ENCODE peak calls at places on chromosome 6, in seven cellular contexts. One of them, this sample, is unnamed. For H3K4me1, the result is how much of the 10 kb centered on the place peaks cover.

GRCh38 chr6:15218401-15218800 is 27.5 kb upstream of the JARID2 start:
- DNase-seq in GM23248: no peak
- DNase-seq in neuronal stem cell: no peak
- DNase-seq in fibroblast of lung: no peak
- DNase-seq in DND-41: no peak
- DNase-seq in H9: no peak
- DNase-seq in HCT116: no peak
- DNase-seq in this sample: no peak

GRCh38 chr6:140500864-140501263 is 1126.4 kb upstream of the CITED2 start:
- DNase-seq in DND-41: no peak
- DNase-seq in GM23248: no peak
- DNase-seq in neuronal stem cell: no peak
- DNase-seq in fibroblast of lung: no peak
- DNase-seq in HCT116: no peak
- DNase-seq in H9: no peak
- DNase-seq in this sample: no peak

GRCh38 chr6:137867685-137868509 is 838 bp downstream of the TNFAIP3 start:
- DNase-seq in neuronal stem cell: peak
- DNase-seq in GM23248: peak
- DNase-seq in HCT116: no peak
- DNase-seq in fibroblast of lung: no peak
- DNase-seq in H9: peak
- DNase-seq in DND-41: peak
- DNase-seq in this sample: no peak

GRCh38 chr6:165974817-165975216 is 192.8 kb downstream of the TBXT start:
- DNase-seq in HCT116: no peak
- DNase-seq in fibroblast of lung: no peak
- DNase-seq in H9: no peak
- DNase-seq in DND-41: no peak
- DNase-seq in GM23248: no peak
- DNase-seq in neuronal stem cell: no peak
- DNase-seq in this sample: no peak

GRCh38 chr6:27940766-27941165 is 16.3 kb upstream of the OR2B6 start:
- DNase-seq in HCT116: no peak
- DNase-seq in DND-41: no peak
- DNase-seq in GM23248: peak
- DNase-seq in neuronal stem cell: no peak
- DNase-seq in fibroblast of lung: no peak
- DNase-seq in H9: no peak
- DNase-seq in this sample: no peak

GRCh38 chr6:2209226-2209809 is 36.1 kb downstream of the GMDS start:
- DNase-seq in fibroblast of lung: peak
- DNase-seq in HCT116: peak
- DNase-seq in H9: peak
- DNase-seq in GM23248: peak
- DNase-seq in DND-41: peak
- DNase-seq in neuronal stem cell: peak
- DNase-seq in this sample: no peak

GRCh38 chr6:157169186-157169585 is 154.1 kb downstream of the TMEM242 start:
- DNase-seq in fibroblast of lung: peak
- DNase-seq in DND-41: no peak
- DNase-seq in HCT116: no peak
- DNase-seq in GM23248: no peak
- DNase-seq in neuronal stem cell: no peak
- DNase-seq in H9: no peak
- DNase-seq in this sample: no peak

GRCh38 chr6:13165518-13166186 is 162.7 kb downstream of the TBC1D7 start:
- DNase-seq in GM23248: no peak
- DNase-seq in fibroblast of lung: no peak
- DNase-seq in neuronal stem cell: no peak
- DNase-seq in H9: no peak
- DNase-seq in HCT116: no peak
- DNase-seq in DND-41: no peak
- DNase-seq in this sample: no peak

GRCh38 chr6:22828179-22829062 is 259.1 kb downstream of the HDGFL1 start:
- DNase-seq in GM23248: peak
- DNase-seq in HCT116: peak
- DNase-seq in neuronal stem cell: peak
- DNase-seq in H9: peak
- DNase-seq in fibroblast of lung: peak
- DNase-seq in DND-41: peak
- DNase-seq in this sample: peak

GRCh38 chr6:131372535-131372934 is 200.5 kb upstream of the ARG1 start:
- DNase-seq in HCT116: no peak
- DNase-seq in fibroblast of lung: peak
- DNase-seq in H9: no peak
- DNase-seq in GM23248: peak
- DNase-seq in neuronal stem cell: no peak
- DNase-seq in DND-41: no peak
- DNase-seq in this sample: peak

DNA sequence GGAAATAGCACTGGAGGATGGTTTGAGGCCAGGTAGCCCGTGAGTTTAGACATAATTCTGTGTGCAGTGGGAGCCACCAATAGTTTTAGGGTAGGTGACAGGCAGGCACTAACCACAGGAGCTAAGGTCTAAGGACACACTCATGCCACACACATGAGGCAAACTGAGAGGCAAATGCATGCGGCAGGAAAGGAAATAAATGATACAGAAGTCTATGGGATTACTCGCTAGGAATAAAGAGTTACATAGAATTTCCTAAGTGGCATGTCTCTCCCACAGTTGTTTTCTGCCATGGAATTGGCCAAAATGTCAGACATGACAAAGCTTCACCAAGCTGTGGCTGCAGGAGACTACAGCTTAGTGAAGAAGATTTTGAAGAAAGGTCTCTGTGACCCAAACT is 4.9 kb downstream of the ANKRD66 start:
- DNase-seq in DND-41: no peak
- DNase-seq in fibroblast of lung: no peak
- DNase-seq in GM23248: no peak
- DNase-seq in H9: no peak
- DNase-seq in HCT116: no peak
- DNase-seq in neuronal stem cell: no peak
- DNase-seq in this sample: no peak
- H2AFZ ChIP-seq in DND-41: no peak
- H2AFZ ChIP-seq in fibroblast of lung: no peak
- H2AFZ ChIP-seq in GM23248: no peak
- H2AFZ ChIP-seq in H9: no peak
- H2AFZ ChIP-seq in HCT116: no peak
- H2AFZ ChIP-seq in neuronal stem cell: no peak
- H2AFZ ChIP-seq in this sample: no peak

DNA sequence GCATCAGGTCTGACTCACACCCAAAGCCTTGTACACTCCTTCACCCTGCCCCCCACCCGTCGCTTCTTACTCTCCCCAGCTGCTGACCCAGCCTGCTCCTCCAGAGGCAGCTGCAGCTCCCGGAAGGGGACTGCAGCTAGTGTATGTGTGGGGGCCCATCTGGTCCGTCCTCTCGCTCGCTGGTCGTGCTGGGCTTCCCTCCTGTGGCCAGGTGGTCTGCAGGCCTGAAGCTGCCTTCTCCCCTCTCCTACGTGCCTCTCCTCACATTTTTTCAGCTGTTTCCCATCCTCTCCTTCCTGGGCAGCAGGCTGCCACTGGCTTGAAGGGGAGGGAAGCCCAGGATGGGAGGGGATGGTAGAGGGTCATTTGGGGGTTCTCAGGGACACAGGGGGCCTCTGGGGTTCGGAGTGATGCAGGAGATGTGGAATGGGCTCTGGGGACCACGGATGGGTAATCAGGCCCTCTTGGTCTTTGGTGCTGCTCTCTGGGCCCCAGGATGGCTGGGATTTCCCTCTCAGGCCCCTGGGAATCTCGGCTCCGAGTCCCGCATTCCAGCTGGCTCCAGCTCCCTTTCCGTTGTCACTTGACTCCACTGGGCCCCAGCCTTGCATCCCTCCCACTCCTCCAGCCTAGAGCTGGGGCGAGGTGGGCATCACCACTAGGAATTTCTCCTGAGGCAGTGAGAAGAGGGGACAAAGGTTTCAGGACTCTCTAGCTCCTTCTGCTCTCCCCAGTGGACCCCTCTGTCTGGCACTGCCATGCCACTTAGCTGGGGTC is 2.1 kb upstream of the DDR1 start:
- DNase-seq in neuronal stem cell: peak
- DNase-seq in fibroblast of lung: peak
- DNase-seq in HCT116: no peak
- DNase-seq in H9: peak
- DNase-seq in DND-41: no peak
- DNase-seq in GM23248: peak
- DNase-seq in this sample: peak
- H3K4me1 ChIP-seq in neuronal stem cell: half or more
- H3K4me1 ChIP-seq in fibroblast of lung: under half
- H3K4me1 ChIP-seq in HCT116: half or more
- H3K4me1 ChIP-seq in H9: under half
- H3K4me1 ChIP-seq in DND-41: under half
- H3K4me1 ChIP-seq in GM23248: under half
- H3K4me1 ChIP-seq in this sample: under half

GRCh38 chr6:11798538-11798937 is 19.9 kb upstream of the ADTRP start:
- DNase-seq in HCT116: no peak
- DNase-seq in fibroblast of lung: no peak
- DNase-seq in H9: no peak
- DNase-seq in GM23248: peak
- DNase-seq in DND-41: no peak
- DNase-seq in neuronal stem cell: no peak
- DNase-seq in this sample: no peak

GRCh38 chr6:11798096-11798495 is 19.5 kb upstream of the ADTRP start:
- DNase-seq in HCT116: no peak
- DNase-seq in DND-41: no peak
- DNase-seq in H9: no peak
- DNase-seq in fibroblast of lung: no peak
- DNase-seq in neuronal stem cell: no peak
- DNase-seq in GM23248: peak
- DNase-seq in this sample: no peak

GRCh38 chr6:11796819-11797218 is 18.2 kb upstream of the ADTRP start:
- DNase-seq in neuronal stem cell: no peak
- DNase-seq in H9: no peak
- DNase-seq in fibroblast of lung: no peak
- DNase-seq in GM23248: no peak
- DNase-seq in DND-41: no peak
- DNase-seq in HCT116: no peak
- DNase-seq in this sample: no peak

GRCh38 chr6:11793277-11793676 is 14.7 kb upstream of the ADTRP start:
- DNase-seq in HCT116: no peak
- DNase-seq in H9: no peak
- DNase-seq in GM23248: no peak
- DNase-seq in fibroblast of lung: no peak
- DNase-seq in DND-41: no peak
- DNase-seq in neuronal stem cell: no peak
- DNase-seq in this sample: no peak

DNA sequence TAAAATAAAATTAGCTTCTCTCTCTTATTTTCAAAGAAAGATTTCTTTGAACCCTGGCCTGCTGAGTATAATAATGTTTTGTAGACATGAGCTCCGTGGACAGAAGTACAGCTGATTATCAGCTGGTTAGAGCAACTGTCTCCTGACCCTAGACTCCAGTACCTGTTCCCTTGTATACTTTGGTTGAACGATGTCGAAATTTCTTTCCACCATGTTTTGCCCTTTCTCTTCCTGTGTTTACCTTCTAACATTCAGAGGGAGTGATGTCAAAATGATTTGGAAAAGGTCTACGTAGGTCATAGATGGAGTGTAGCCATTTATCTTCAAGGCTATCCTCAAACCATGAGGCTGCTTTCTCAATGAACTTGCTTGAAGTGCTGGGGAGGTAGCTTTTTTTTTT is 16.8 kb upstream of the ADTRP start:
- DNase-seq in HCT116: no peak
- DNase-seq in fibroblast of lung: no peak
- DNase-seq in GM23248: no peak
- DNase-seq in H9: no peak
- DNase-seq in DND-41: no peak
- DNase-seq in neuronal stem cell: no peak
- DNase-seq in this sample: no peak
- H3K27ac ChIP-seq in HCT116: no peak
- H3K27ac ChIP-seq in fibroblast of lung: no peak
- H3K27ac ChIP-seq in GM23248: no peak
- H3K27ac ChIP-seq in H9: no peak
- H3K27ac ChIP-seq in DND-41: no peak
- H3K27ac ChIP-seq in neuronal stem cell: no peak
- H3K27ac ChIP-seq in this sample: no peak

DNA sequence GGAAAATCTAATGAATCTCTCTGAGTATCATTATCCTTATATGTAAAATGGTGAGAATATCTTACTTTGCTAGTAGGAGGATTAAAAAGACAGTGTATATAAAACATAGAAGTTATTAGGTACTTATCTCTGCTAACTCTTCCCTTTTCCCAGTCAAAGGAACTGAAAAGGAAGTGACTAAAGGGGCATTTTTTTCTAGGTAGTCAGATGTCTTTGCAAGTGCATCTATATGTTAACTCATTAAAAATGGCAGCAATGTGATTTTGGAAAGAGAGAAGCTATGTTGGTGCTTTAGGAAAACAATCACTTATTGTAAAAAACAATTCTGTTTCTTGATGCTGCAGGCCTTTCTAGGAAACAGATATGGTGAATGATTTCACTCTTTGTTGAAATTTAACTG is 180.9 kb downstream of the SAMD5 start:
- DNase-seq in H9: no peak
- DNase-seq in DND-41: no peak
- DNase-seq in fibroblast of lung: no peak
- DNase-seq in GM23248: no peak
- DNase-seq in HCT116: no peak
- DNase-seq in neuronal stem cell: no peak
- DNase-seq in this sample: no peak
- H2AFZ ChIP-seq in H9: no peak
- H2AFZ ChIP-seq in DND-41: no peak
- H2AFZ ChIP-seq in fibroblast of lung: no peak
- H2AFZ ChIP-seq in GM23248: no peak
- H2AFZ ChIP-seq in HCT116: no peak
- H2AFZ ChIP-seq in neuronal stem cell: no peak
- H2AFZ ChIP-seq in this sample: no peak

GRCh38 chr6:34029489-34030280 is 116.2 kb downstream of the GRM4 start:
- DNase-seq in H9: no peak
- DNase-seq in DND-41: no peak
- DNase-seq in fibroblast of lung: no peak
- DNase-seq in HCT116: no peak
- DNase-seq in GM23248: no peak
- DNase-seq in neuronal stem cell: no peak
- DNase-seq in this sample: peak
- H3K4me1 ChIP-seq in H9: under half
- H3K4me1 ChIP-seq in DND-41: under half
- H3K4me1 ChIP-seq in fibroblast of lung: under half
- H3K4me1 ChIP-seq in HCT116: under half
- H3K4me1 ChIP-seq in GM23248: under half
- H3K4me1 ChIP-seq in neuronal stem cell: under half
- H3K4me1 ChIP-seq in this sample: under half